ENCODE peak calls at places on chromosomes 1 and 21, in seven cellular contexts. One of them, this sample, is unnamed.

GRCh38 chr21:46092811-46093667 is 4.9 kb upstream of the COL6A2 start:
- DNase-seq in transverse colon: no peak
- DNase-seq in GM23338: no peak
- DNase-seq in Panc1: no peak
- DNase-seq in endothelial cell of umbilical vein: no peak
- DNase-seq in stomach: peak; percentile 15
- DNase-seq in SK-N-SH: no peak
- DNase-seq in this sample: no peak

GRCh38 chr21:44758781-44759627 is 42.6 kb downstream of the UBE2G2 start:
- DNase-seq in GM23338: no peak
- DNase-seq in stomach: peak; percentile 17
- DNase-seq in SK-N-SH: no peak
- DNase-seq in transverse colon: no peak
- DNase-seq in endothelial cell of umbilical vein: no peak
- DNase-seq in Panc1: no peak
- DNase-seq in this sample: no peak

GRCh38 chr1:31651025-31651424 is 6.3 kb upstream of the PEF1 start:
- DNase-seq in GM23338: no peak
- DNase-seq in stomach: no peak
- DNase-seq in Panc1: no peak
- DNase-seq in SK-N-SH: no peak
- DNase-seq in endothelial cell of umbilical vein: no peak
- DNase-seq in transverse colon: no peak
- DNase-seq in this sample: no peak

GRCh38 chr1:43867946-43868740 is 65.5 kb upstream of the ARTN start:
- DNase-seq in stomach: no peak
- DNase-seq in SK-N-SH: no peak
- DNase-seq in GM23338: no peak
- DNase-seq in transverse colon: no peak
- DNase-seq in endothelial cell of umbilical vein: no peak
- DNase-seq in Panc1: no peak
- DNase-seq in this sample: no peak

GRCh38 chr1:31744165-31744888 is 19.8 kb downstream of the ADGRB2 start:
- DNase-seq in endothelial cell of umbilical vein: no peak
- DNase-seq in GM23338: no peak
- DNase-seq in transverse colon: peak; percentile 68
- DNase-seq in stomach: peak; percentile 32
- DNase-seq in SK-N-SH: no peak
- DNase-seq in Panc1: no peak
- DNase-seq in this sample: no peak

GRCh38 chr21:45695086-45695485 is 51.6 kb downstream of the PCBP3 start:
- DNase-seq in stomach: no peak
- DNase-seq in GM23338: peak; percentile 68
- DNase-seq in endothelial cell of umbilical vein: no peak
- DNase-seq in SK-N-SH: no peak
- DNase-seq in transverse colon: no peak
- DNase-seq in Panc1: no peak
- DNase-seq in this sample: no peak

GRCh38 chr1:221240652-221241051 is 361.4 kb downstream of the HLX start:
- DNase-seq in Panc1: no peak
- DNase-seq in stomach: no peak
- DNase-seq in GM23338: no peak
- DNase-seq in SK-N-SH: no peak
- DNase-seq in transverse colon: no peak
- DNase-seq in endothelial cell of umbilical vein: no peak
- DNase-seq in this sample: no peak

GRCh38 chr21:38806153-38806941 is 618 bp downstream of the ETS2 start:
- DNase-seq in Panc1: no peak
- DNase-seq in SK-N-SH: peak; percentile 74
- DNase-seq in GM23338: peak; percentile 54
- DNase-seq in transverse colon: peak; percentile 45
- DNase-seq in stomach: no peak
- DNase-seq in endothelial cell of umbilical vein: no peak
- DNase-seq in this sample: no peak

DNA sequence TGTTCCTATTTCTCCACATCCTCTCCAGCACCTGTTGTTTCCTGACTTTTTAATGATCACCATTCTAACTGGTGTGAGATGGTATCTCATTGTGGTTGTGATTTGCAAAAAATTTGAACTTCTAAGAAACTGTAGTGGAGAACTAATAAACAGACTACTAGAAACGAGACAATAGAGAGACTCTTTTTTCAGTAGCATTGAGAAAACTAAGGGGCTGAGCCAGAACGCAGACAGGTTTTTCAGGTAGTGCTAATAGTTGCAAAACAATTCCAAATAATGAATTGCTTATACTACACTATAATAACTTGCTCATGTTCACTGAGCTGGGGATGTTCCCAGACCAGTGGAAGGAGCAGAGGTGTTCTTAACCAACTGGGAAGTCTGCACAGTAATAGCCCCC is 98.8 kb upstream of the DPH5 start:
- DNase-seq in transverse colon: no peak
- DNase-seq in SK-N-SH: no peak
- DNase-seq in Panc1: no peak
- DNase-seq in stomach: no peak
- DNase-seq in endothelial cell of umbilical vein: no peak
- DNase-seq in GM23338: no peak
- DNase-seq in this sample: no peak
- TF ChIP-seq POLR2AphosphoS5 in transverse colon: no peak
- TF ChIP-seq POLR2AphosphoS5 in SK-N-SH: no peak
- TF ChIP-seq POLR2AphosphoS5 in Panc1: no peak
- TF ChIP-seq POLR2AphosphoS5 in stomach: no peak
- TF ChIP-seq POLR2AphosphoS5 in endothelial cell of umbilical vein: no peak
- TF ChIP-seq POLR2AphosphoS5 in GM23338: no peak
- TF ChIP-seq POLR2AphosphoS5 in this sample: no peak

GRCh38 chr1:163395767-163396166 is 74.0 kb downstream of the NUF2 start:
- DNase-seq in Panc1: no peak
- DNase-seq in endothelial cell of umbilical vein: peak; percentile 4
- DNase-seq in transverse colon: no peak
- DNase-seq in GM23338: no peak
- DNase-seq in stomach: no peak
- DNase-seq in SK-N-SH: no peak
- DNase-seq in this sample: no peak

GRCh38 chr1:163399976-163400375 is 78.2 kb downstream of the NUF2 start:
- DNase-seq in stomach: no peak
- DNase-seq in endothelial cell of umbilical vein: no peak
- DNase-seq in transverse colon: no peak
- DNase-seq in GM23338: peak; percentile 88
- DNase-seq in SK-N-SH: no peak
- DNase-seq in Panc1: no peak
- DNase-seq in this sample: no peak

GRCh38 chr1:163401211-163401610 is 79.5 kb downstream of the NUF2 start:
- DNase-seq in stomach: no peak
- DNase-seq in transverse colon: no peak
- DNase-seq in SK-N-SH: no peak
- DNase-seq in GM23338: no peak
- DNase-seq in Panc1: no peak
- DNase-seq in endothelial cell of umbilical vein: no peak
- DNase-seq in this sample: no peak

GRCh38 chr1:163398980-163399379 is 77.2 kb downstream of the NUF2 start:
- DNase-seq in transverse colon: no peak
- DNase-seq in endothelial cell of umbilical vein: no peak
- DNase-seq in GM23338: no peak
- DNase-seq in Panc1: no peak
- DNase-seq in stomach: no peak
- DNase-seq in SK-N-SH: no peak
- DNase-seq in this sample: no peak
- H3K4me1 ChIP-seq in transverse colon: no peaks in the 10 kb centered on the region
- H3K4me1 ChIP-seq in endothelial cell of umbilical vein: no peaks in the 10 kb centered on the region
- H3K4me1 ChIP-seq in GM23338: peaks cover 33% of the 10 kb centered on the region
- H3K4me1 ChIP-seq in Panc1: no peaks in the 10 kb centered on the region
- H3K4me1 ChIP-seq in stomach: no peaks in the 10 kb centered on the region
- H3K4me1 ChIP-seq in SK-N-SH: no peaks in the 10 kb centered on the region
- H3K4me1 ChIP-seq in this sample: no peaks in the 10 kb centered on the region

GRCh38 chr1:201501144-201501543 is 5.8 kb downstream of the CSRP1 start:
- DNase-seq in Panc1: no peak
- DNase-seq in endothelial cell of umbilical vein: peak; percentile 45
- DNase-seq in SK-N-SH: no peak
- DNase-seq in GM23338: no peak
- DNase-seq in stomach: no peak
- DNase-seq in transverse colon: no peak
- DNase-seq in this sample: no peak
- TF ChIP-seq POLR2AphosphoS5 in Panc1: no peak
- TF ChIP-seq POLR2AphosphoS5 in endothelial cell of umbilical vein: no peak
- TF ChIP-seq POLR2AphosphoS5 in SK-N-SH: no peak
- TF ChIP-seq POLR2AphosphoS5 in GM23338: no peak
- TF ChIP-seq POLR2AphosphoS5 in stomach: peak; percentile 46
- TF ChIP-seq POLR2AphosphoS5 in transverse colon: peak; percentile 12
- TF ChIP-seq POLR2AphosphoS5 in this sample: no peak

GRCh38 chr21:25862112-25862511 is 127.3 kb downstream of the GABPA start:
- DNase-seq in GM23338: no peak
- DNase-seq in SK-N-SH: no peak
- DNase-seq in endothelial cell of umbilical vein: no peak
- DNase-seq in transverse colon: peak; percentile 71
- DNase-seq in stomach: no peak
- DNase-seq in Panc1: no peak
- DNase-seq in this sample: no peak

GRCh38 chr21:25859264-25859931 is 124.6 kb downstream of the GABPA start:
- DNase-seq in GM23338: no peak
- DNase-seq in stomach: no peak
- DNase-seq in Panc1: no peak
- DNase-seq in SK-N-SH: no peak
- DNase-seq in endothelial cell of umbilical vein: no peak
- DNase-seq in transverse colon: no peak
- DNase-seq in this sample: no peak

GRCh38 chr21:25858328-25858727 is 123.6 kb downstream of the GABPA start:
- DNase-seq in SK-N-SH: no peak
- DNase-seq in transverse colon: no peak
- DNase-seq in Panc1: no peak
- DNase-seq in stomach: no peak
- DNase-seq in endothelial cell of umbilical vein: no peak
- DNase-seq in GM23338: no peak
- DNase-seq in this sample: no peak

GRCh38 chr21:25855591-25855990 is 120.8 kb downstream of the GABPA start:
- DNase-seq in GM23338: no peak
- DNase-seq in stomach: no peak
- DNase-seq in SK-N-SH: no peak
- DNase-seq in endothelial cell of umbilical vein: peak; percentile 55
- DNase-seq in transverse colon: no peak
- DNase-seq in Panc1: no peak
- DNase-seq in this sample: peak; percentile 44

DNA sequence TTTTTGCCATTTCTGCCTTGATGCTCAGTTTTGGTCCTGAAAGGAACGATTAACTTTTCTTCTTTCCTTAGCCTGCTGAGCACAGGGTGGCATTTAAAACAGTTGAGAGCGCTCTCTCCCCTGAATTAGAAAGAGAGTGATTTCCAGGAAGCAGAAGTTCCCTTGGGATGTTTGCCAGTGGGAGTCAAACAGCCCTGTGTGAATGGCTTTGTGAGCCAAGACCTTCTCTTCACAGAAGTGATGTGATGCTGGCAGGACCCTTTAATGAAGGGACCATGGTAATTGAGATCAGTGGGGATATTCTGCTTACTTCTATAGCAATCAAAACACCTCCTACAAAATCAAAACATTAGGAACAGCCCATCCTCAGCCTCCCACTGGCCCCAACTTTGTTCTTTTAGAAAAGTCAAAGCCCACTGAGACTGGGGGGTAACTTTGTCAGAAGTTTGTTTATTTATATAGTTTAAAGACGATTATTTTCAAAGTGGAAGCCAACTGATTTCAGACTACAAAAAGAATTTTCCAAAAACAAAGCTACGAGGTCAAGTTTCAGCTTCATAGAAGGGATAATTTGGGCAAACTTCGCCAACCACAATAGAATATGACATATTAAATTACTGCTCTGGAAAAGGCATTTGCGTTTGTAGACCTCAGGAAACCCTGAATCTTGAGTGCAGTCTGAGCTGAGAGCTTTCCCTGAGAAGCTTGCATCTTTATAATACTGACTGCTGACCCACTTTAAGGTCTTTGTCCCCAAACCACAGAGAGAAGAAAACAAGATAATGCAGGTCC is 122.7 kb downstream of the GABPA start:
- DNase-seq in Panc1: no peak
- DNase-seq in endothelial cell of umbilical vein: no peak
- DNase-seq in SK-N-SH: no peak
- DNase-seq in GM23338: no peak
- DNase-seq in stomach: no peak
- DNase-seq in transverse colon: no peak
- DNase-seq in this sample: no peak
- H3K4me1 ChIP-seq in Panc1: no peaks in the 10 kb centered on the region
- H3K4me1 ChIP-seq in endothelial cell of umbilical vein: no peaks in the 10 kb centered on the region
- H3K4me1 ChIP-seq in SK-N-SH: no peaks in the 10 kb centered on the region
- H3K4me1 ChIP-seq in GM23338: no peaks in the 10 kb centered on the region
- H3K4me1 ChIP-seq in stomach: no peaks in the 10 kb centered on the region
- H3K4me1 ChIP-seq in transverse colon: peaks cover 4% of the 10 kb centered on the region
- H3K4me1 ChIP-seq in this sample: no peaks in the 10 kb centered on the region

GRCh38 chr1:21673277-21673780 is 4.2 kb upstream of the RAP1GAP start:
- DNase-seq in stomach: peak; percentile 82
- DNase-seq in transverse colon: peak; percentile 36
- DNase-seq in Panc1: no peak
- DNase-seq in endothelial cell of umbilical vein: peak; percentile 32
- DNase-seq in GM23338: no peak
- DNase-seq in SK-N-SH: no peak
- DNase-seq in this sample: no peak
- TF ChIP-seq POLR2AphosphoS5 in stomach: peak; percentile 65
- TF ChIP-seq POLR2AphosphoS5 in transverse colon: peak; percentile 32
- TF ChIP-seq POLR2AphosphoS5 in Panc1: no peak
- TF ChIP-seq POLR2AphosphoS5 in endothelial cell of umbilical vein: no peak
- TF ChIP-seq POLR2AphosphoS5 in GM23338: no peak
- TF ChIP-seq POLR2AphosphoS5 in SK-N-SH: no peak
- TF ChIP-seq POLR2AphosphoS5 in this sample: no peak

DNA sequence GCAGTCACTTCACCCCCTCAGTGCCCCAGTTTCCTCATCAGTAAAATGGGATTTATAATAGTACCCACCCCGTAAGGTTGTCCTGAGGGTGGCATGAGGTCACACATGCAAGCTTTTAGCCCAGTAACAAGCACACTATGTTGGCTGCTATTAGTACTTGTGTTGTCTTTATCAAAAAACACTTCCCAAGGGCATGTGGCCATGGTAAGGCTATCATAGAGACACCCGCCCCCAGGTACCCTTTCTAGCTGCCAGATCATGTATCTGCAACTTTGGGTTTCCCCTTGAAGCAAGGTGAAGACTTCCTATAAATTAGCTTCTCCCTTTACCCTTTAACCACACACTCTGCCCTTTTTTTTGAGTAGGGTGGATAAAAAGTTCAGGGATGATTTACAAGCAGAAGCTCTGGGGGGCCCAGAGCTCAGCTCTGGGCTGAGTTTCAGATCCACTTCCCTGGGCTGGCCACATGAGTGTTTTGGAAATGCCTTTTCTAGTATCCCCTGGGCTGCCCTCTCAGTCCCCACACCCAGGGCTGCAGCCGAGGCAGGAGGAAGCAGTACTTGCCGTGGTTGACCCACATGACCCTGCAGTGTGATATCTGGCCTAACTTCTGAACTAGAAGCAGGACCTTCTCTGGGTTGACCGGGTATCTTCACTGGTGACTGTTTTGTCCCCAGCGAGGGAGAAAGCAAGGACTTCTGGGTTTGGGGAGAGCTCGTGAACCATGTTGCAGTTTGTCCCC is 2.0 kb downstream of the ZDHHC18 start:
- DNase-seq in Panc1: no peak
- DNase-seq in SK-N-SH: no peak
- DNase-seq in endothelial cell of umbilical vein: no peak
- DNase-seq in stomach: peak; percentile 39
- DNase-seq in transverse colon: peak; percentile 50
- DNase-seq in GM23338: no peak
- DNase-seq in this sample: no peak
- H3K4me1 ChIP-seq in Panc1: peaks cover 14% of the 10 kb centered on the region
- H3K4me1 ChIP-seq in SK-N-SH: peaks cover 6% of the 10 kb centered on the region
- H3K4me1 ChIP-seq in endothelial cell of umbilical vein: peaks cover 11% of the 10 kb centered on the region
- H3K4me1 ChIP-seq in stomach: peaks cover 62% of the 10 kb centered on the region
- H3K4me1 ChIP-seq in transverse colon: peaks cover 57% of the 10 kb centered on the region
- H3K4me1 ChIP-seq in GM23338: peaks cover 20% of the 10 kb centered on the region
- H3K4me1 ChIP-seq in this sample: peaks cover 30% of the 10 kb centered on the region

This sample was measured in GM12878.